ENCODE peak calls at places on chromosomes 5 and 9, in nine cellular contexts. S is uterus; V is tibial artery; M is Peyer's patch; U is IMR-90; C is esophagus squamous epithelium; B is cardiac muscle cell; H is CD8-positive, alpha-beta T cell; J is SK-N-SH. W is an unnamed sample.

GRCh38 chr5:135138116-135138850 is 104.3 kb upstream of the PITX1 start:
- DNase-seq in V (peak), H (no peak), B (no peak), C (no peak), S (no peak), M (no peak), U (peak), J (no peak), W (no peak)

GRCh38 chr5:134255418-134256150 is 29.7 kb upstream of the PPP2CA start:
- DNase-seq in B (peak), V (no peak), H (no peak), M (no peak), J (no peak), U (peak), C (no peak), S (no peak), W (no peak)

GRCh38 chr5:32057157-32058096 is 116.7 kb downstream of the GOLPH3 start:
- DNase-seq in U (no peak), J (no peak), V (no peak), B (peak), C (no peak), S (no peak), M (no peak), H (no peak), W (no peak)

GRCh38 chr9:27382308-27382707 is 85.4 kb upstream of the EQTN start:
- DNase-seq in V (no peak), M (no peak), S (no peak), J (no peak), C (no peak), B (no peak), H (no peak), U (no peak), W (no peak)

GRCh38 chr9:134377976-134378375 is 51.7 kb downstream of the RXRA start:
- DNase-seq in V (peak), H (no peak), M (no peak), J (peak), C (no peak), U (no peak), B (no peak), S (no peak), W (no peak)

GRCh38 chr5:14204011-14204670 is 61.0 kb downstream of the TRIO start:
- DNase-seq in S (no peak), V (no peak), C (no peak), H (no peak), B (no peak), U (no peak), M (no peak), J (no peak), W (no peak)

GRCh38 chr9:73370053-73370452 is 218.4 kb downstream of the ANXA1 start:
- DNase-seq in J (no peak), U (no peak), S (no peak), C (no peak), B (no peak), M (no peak), V (no peak), H (no peak), W (no peak)

GRCh38 chr5:112738180-112738560 is 485 bp downstream of the APC start:
- DNase-seq in U (no peak), H (peak), B (peak), S (no peak), M (no peak), C (no peak), J (peak), V (no peak), W (peak)

GRCh38 chr5:109743770-109744212 is 54.1 kb downstream of the MAN2A1 start:
- DNase-seq in U (peak), V (no peak), J (no peak), B (peak), S (no peak), M (no peak), H (no peak), C (no peak), W (peak)

GRCh38 chr9:89137548-89138462 is 40.8 kb downstream of the SHC3 start:
- DNase-seq in U (peak), S (peak), V (peak), J (no peak), M (no peak), C (no peak), H (no peak), B (peak), W (no peak)
- H3K27ac ChIP-seq in U (peak), S (peak), V (no peak), J (peak), M (no peak), C (peak), H (no peak), B (no peak), W (peak)

DNA sequence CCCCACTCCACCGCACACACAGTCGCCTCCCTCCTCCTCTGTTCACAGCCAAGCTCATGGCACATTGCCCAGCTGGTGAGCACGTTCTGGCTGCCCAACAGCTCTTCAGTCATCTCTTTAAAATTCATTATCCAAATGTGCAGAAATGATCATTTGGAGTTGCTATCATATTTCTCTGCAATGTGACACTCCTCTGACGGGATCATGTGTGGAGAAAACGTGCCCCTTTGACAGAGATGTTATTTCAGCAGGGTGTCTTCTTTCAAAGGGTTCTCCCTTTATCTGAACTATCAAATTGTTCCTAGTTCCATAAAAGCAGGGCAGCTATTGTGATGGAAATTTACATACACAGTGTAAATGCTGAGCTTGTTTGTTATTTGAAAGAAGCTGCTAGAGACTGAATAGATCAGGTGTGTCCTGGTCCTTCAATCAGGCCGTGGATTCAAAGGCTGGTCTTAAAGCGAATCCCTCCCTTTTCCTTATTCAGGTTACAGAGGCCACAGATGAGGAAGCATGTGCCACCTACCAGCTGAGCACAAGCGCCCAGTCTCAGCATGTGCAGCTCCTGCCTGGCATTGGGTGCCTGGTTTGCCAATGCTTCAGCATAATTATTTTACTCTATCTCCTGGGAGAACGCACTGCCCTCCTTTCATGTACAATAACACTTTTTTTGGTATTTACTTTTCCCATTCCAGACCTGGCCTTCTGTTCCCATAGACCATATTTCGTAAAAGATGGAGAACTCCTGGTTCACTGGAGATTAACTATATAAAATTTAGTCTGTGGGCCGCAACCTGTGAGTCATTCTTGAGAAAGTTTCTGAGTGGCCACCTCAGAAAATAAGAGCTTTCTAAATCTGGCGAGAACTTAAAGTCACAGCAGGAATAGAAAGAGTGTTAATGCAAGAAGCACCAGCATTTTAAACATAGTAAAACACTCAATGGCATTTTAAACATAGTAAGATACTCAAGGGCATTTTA is 433.7 kb downstream of the ENC1 start:
- DNase-seq in V (peak), B (peak), H (no peak), M (no peak), J (peak), S (peak), C (no peak), U (peak), W (no peak)
- H3K27ac ChIP-seq in V (peak), B (no peak), H (no peak), M (no peak), J (peak), S (peak), C (no peak), U (no peak), W (peak)

GRCh38 chr5:72597456-72597948 is 90.3 kb upstream of the ZNF366 start:
- DNase-seq in J (no peak), U (peak), M (no peak), C (no peak), S (peak), H (no peak), V (no peak), B (peak), W (peak)
- H3K27ac ChIP-seq in J (peak), U (peak), M (no peak), C (peak), S (peak), H (no peak), V (peak), B (peak), W (peak)

GRCh38 chr5:36691241-36691640 is 84.8 kb downstream of the SLC1A3 start:
- DNase-seq in M (no peak), H (no peak), U (no peak), V (no peak), S (no peak), B (no peak), C (no peak), J (no peak), W (no peak)

GRCh38 chr5:36688722-36689121 is 82.3 kb downstream of the SLC1A3 start:
- DNase-seq in U (peak), J (no peak), M (peak), B (no peak), S (no peak), H (no peak), C (no peak), V (no peak), W (peak)

GRCh38 chr5:36686881-36687280 is 80.5 kb downstream of the SLC1A3 start:
- DNase-seq in B (no peak), S (no peak), J (no peak), M (no peak), V (no peak), H (no peak), C (no peak), U (no peak), W (peak)

GRCh38 chr5:36690041-36690941 is 83.9 kb downstream of the SLC1A3 start:
- DNase-seq in C (no peak), S (peak), B (peak), M (peak), J (peak), H (peak), U (peak), V (peak), W (peak)

GRCh38 chr5:36689225-36689624 is 82.8 kb downstream of the SLC1A3 start:
- DNase-seq in V (no peak), B (no peak), U (peak), J (no peak), S (no peak), C (no peak), M (no peak), H (no peak), W (no peak)
- H3K27ac ChIP-seq in V (no peak), B (no peak), U (no peak), J (no peak), S (no peak), C (peak), M (no peak), H (no peak), W (no peak)

DNA sequence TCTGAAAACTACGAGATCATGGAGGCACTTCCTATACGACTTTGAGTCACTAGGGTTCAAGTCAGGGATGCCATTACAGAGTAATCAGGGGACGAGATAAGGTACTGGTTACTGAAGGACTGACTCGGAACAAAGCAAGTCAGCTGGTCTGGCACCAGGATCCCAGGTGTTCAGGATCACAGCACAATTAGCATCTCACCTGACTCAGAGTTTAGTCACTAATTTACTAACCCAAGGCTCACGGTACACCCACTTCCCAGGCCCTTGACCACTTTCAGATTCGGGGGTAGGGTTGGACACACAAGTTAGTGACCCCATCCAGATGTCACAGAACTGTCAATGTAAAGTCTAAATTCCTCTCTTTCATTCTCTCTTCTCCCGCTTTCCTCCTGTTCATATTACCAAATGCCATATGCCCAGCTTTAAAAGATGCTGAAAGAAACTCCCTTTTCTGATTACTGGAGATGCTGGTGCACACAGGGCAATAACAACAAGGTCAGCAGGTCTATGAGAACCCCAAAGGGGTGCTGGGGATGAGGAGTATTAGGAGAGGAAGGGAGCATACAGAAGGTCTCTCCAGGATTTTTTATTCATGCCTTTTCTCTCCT is 657.8 kb downstream of the TLE1 start:
- DNase-seq in S (peak), J (no peak), V (no peak), B (no peak), M (no peak), H (no peak), U (peak), C (no peak), W (peak)
- H3K27ac ChIP-seq in S (peak), J (peak), V (peak), B (no peak), M (no peak), H (no peak), U (no peak), C (no peak), W (no peak)

GRCh38 chr5:94778299-94778698 is 159.8 kb downstream of the SLF1 start:
- DNase-seq in C (no peak), M (no peak), U (no peak), B (no peak), J (no peak), V (no peak), H (no peak), S (no peak), W (no peak)

GRCh38 chr5:94779684-94780083 is 161.2 kb downstream of the SLF1 start:
- DNase-seq in M (no peak), S (no peak), J (no peak), U (no peak), C (no peak), H (no peak), V (no peak), B (no peak), W (no peak)

GRCh38 chr5:94785111-94785510 is 166.6 kb downstream of the SLF1 start:
- DNase-seq in U (peak), V (no peak), C (no peak), M (no peak), B (no peak), J (peak), S (no peak), H (no peak), W (no peak)

GRCh38 chr5:94778712-94779111 is 160.2 kb downstream of the SLF1 start:
- DNase-seq in S (no peak), J (no peak), B (no peak), V (no peak), H (no peak), M (no peak), U (no peak), C (no peak), W (no peak)

DNA sequence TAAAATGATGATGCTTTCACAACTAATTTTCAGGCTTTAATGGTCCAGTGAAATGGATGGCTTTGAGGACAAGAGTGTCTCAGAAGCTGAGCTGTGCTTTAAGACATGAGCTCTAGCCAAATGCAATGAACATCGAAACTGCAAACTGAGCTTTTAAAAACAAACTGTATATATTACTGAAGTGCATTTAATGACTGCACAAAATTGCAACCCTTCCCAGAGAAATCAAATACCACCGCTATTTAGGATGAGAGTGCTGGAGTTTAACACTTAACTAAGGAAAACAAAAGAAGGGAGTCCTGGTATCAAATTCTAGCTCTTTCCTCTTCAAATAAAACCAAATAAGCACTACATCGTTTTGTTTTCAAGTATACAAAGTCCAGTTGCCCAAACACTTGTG is 163.9 kb downstream of the SLF1 start:
- DNase-seq in B (no peak), U (no peak), C (no peak), M (no peak), S (no peak), V (no peak), H (no peak), J (no peak), W (no peak)
- H3K27ac ChIP-seq in B (no peak), U (no peak), C (no peak), M (no peak), S (no peak), V (no peak), H (no peak), J (no peak), W (no peak)